ENCODE peak calls at places on chromosomes 1 and 21, in seven cellular contexts. V is mucosa of descending colon, U is Right ventricle myocardium superior, I is MM.1S, E is PC-3, L is fibroblast of the aortic adventitia, S is heart right ventricle. D is an unnamed sample.

GRCh38 chr1:1085171-1085841 is 11.2 kb upstream of the RNF223 start:
- DNase-seq in V (peak; percentile 22), U (peak; percentile 30), I (no peak), E (no peak), L (no peak), S (peak; percentile 2), D (no peak)

GRCh38 chr1:77026640-77027039 is 159.4 kb downstream of the ST6GALNAC5 start:
- DNase-seq in V (no peak), U (no peak), I (no peak), E (no peak), L (no peak), S (no peak), D (no peak)

GRCh38 chr1:110433213-110433612 is 17.7 kb upstream of the PROK1 start:
- DNase-seq in V (no peak), U (no peak), I (no peak), E (no peak), L (no peak), S (no peak), D (no peak)

GRCh38 chr1:119372493-119373086 is 4.0 kb downstream of the HAO2 start:
- DNase-seq in V (no peak), U (no peak), I (peak; percentile 66), E (peak; percentile 80), L (peak; percentile 27), S (peak; percentile 7), D (peak; percentile 6)

GRCh38 chr21:45179568-45180288 is 105.3 kb downstream of the ADARB1 start:
- DNase-seq in V (no peak), U (no peak), I (no peak), E (no peak), L (no peak), S (no peak), D (no peak)

GRCh38 chr1:222898191-222898527 is 83.3 kb downstream of the DISP1 start:
- DNase-seq in V (no peak), U (no peak), I (no peak), E (no peak), L (peak; percentile 37), S (no peak), D (no peak)

GRCh38 chr1:181073638-181074037 is 14.9 kb upstream of the IER5 start:
- DNase-seq in V (no peak), U (no peak), I (no peak), E (peak; percentile 82), L (peak; percentile 75), S (no peak), D (no peak)

GRCh38 chr1:179591592-179592580 is at the start of gene TDRD5:
- DNase-seq in V (peak; percentile 85), U (no peak), I (no peak), E (no peak), L (no peak), S (no peak), D (no peak)

GRCh38 chr1:17866451-17867029 is 111.4 kb downstream of the ACTL8 start:
- DNase-seq in V (no peak), U (no peak), I (no peak), E (peak; percentile 87), L (peak; percentile 90), S (no peak), D (no peak)

GRCh38 chr1:11101347-11101746 is 1.7 kb upstream of the EXOSC10 start:
- DNase-seq in V (no peak), U (no peak), I (no peak), E (no peak), L (no peak), S (no peak), D (no peak)

GRCh38 chr1:223811634-223812101 is 34.1 kb downstream of the TP53BP2 start:
- DNase-seq in V (no peak), U (no peak), I (peak; percentile 48), E (peak; percentile 79), L (peak; percentile 76), S (no peak), D (peak; percentile 8)

GRCh38 chr1:162159515-162159914 is 90.0 kb downstream of the NOS1AP start:
- DNase-seq in V (no peak), U (no peak), I (no peak), E (peak; percentile 83), L (no peak), S (no peak), D (no peak)

GRCh38 chr1:229579101-229579651 is 20.7 kb upstream of the ABCB10 start:
- DNase-seq in V (peak; percentile 50), U (peak; percentile 73), I (no peak), E (peak; percentile 53), L (peak; percentile 48), S (peak; percentile 71), D (peak; percentile 94)

GRCh38 chr1:55050283-55050682 is 10.9 kb downstream of the PCSK9 start:
- DNase-seq in V (no peak), U (no peak), I (no peak), E (no peak), L (peak; percentile 57), S (no peak), D (peak; percentile 28)

GRCh38 chr1:226737819-226738420 is 1.2 kb downstream of the ITPKB start:
- DNase-seq in V (peak; percentile 73), U (peak; percentile 74), I (peak; percentile 58), E (peak; percentile 61), L (peak; percentile 42), S (peak; percentile 35), D (peak; percentile 71)

GRCh38 chr1:54115520-54115919 is 37.3 kb downstream of the CDCP2 start:
- DNase-seq in V (no peak), U (no peak), I (no peak), E (no peak), L (no peak), S (no peak), D (no peak)

GRCh38 chr1:228379165-228379460 is 27.5 kb downstream of the TRIM11 start:
- DNase-seq in V (peak; percentile 62), U (peak; percentile 63), I (no peak), E (no peak), L (peak; percentile 32), S (no peak), D (no peak)

GRCh38 chr1:119885903-119886783 is 10.2 kb downstream of the ADAM30 start:
- DNase-seq in V (peak; percentile 72), U (peak; percentile 71), I (peak; percentile 29), E (peak; percentile 80), L (peak; percentile 27), S (peak; percentile 41), D (peak; percentile 73)

GRCh38 chr1:26094076-26094669 is 17.5 kb upstream of the PDIK1L start:
- DNase-seq in V (no peak), U (peak; percentile 77), I (no peak), E (no peak), L (peak; percentile 82), S (peak; percentile 70), D (no peak)

GRCh38 chr1:173360478-173361063 is 116.6 kb upstream of the PRDX6 start:
- DNase-seq in V (no peak), U (no peak), I (no peak), E (no peak), L (no peak), S (no peak), D (no peak)

GRCh38 chr1:82225407-82226197 is 424.9 kb downstream of the ADGRL2 start:
- DNase-seq in V (no peak), U (no peak), I (no peak), E (peak; percentile 37), L (peak; percentile 82), S (no peak), D (peak; percentile 47)

GRCh38 chr1:152461544-152461943 is 47.5 kb upstream of the CRNN start:
- DNase-seq in V (no peak), U (no peak), I (peak; percentile 87), E (peak; percentile 78), L (peak; percentile 77), S (peak; percentile 52), D (peak; percentile 60)

GRCh38 chr1:201941420-201942128 is 4.8 kb downstream of the LMOD1 start:
- DNase-seq in V (no peak), U (no peak), I (no peak), E (no peak), L (no peak), S (no peak), D (no peak)

GRCh38 chr1:94989398-94989797 is 62.5 kb upstream of the CNN3 start:
- DNase-seq in V (peak; percentile 53), U (peak; percentile 64), I (no peak), E (no peak), L (no peak), S (peak; percentile 29), D (peak; percentile 10)

GRCh38 chr1:17427696-17428660 is 11.5 kb downstream of the RCC2 start:
- DNase-seq in V (peak; percentile 49), U (no peak), I (no peak), E (no peak), L (no peak), S (peak; percentile 32), D (no peak)

GRCh38 chr1:7941437-7941793 is 776 bp upstream of the TNFRSF9 start:
- DNase-seq in V (no peak), U (no peak), I (no peak), E (no peak), L (no peak), S (no peak), D (no peak)

GRCh38 chr1:13781907-13782633 is 82.1 kb downstream of the PRDM2 start:
- DNase-seq in V (no peak), U (no peak), I (no peak), E (no peak), L (peak; percentile 89), S (no peak), D (no peak)

GRCh38 chr21:46117586-46118304 is 19.8 kb downstream of the COL6A2 start:
- DNase-seq in V (no peak), U (no peak), I (no peak), E (no peak), L (no peak), S (peak; percentile 3), D (no peak)

GRCh38 chr1:175188936-175189335 is 3.6 kb downstream of the KIAA0040 start:
- DNase-seq in V (no peak), U (no peak), I (peak; percentile 70), E (no peak), L (no peak), S (peak; percentile 37), D (peak; percentile 87)

D was measured in RPMI8226.